ENCODE peak calls at places on chromosome 16, in seven cellular contexts. Z, J, K, M, C, U and Y are unnamed samples.

GRCh38 chr16:10728035-10728462 is 15.6 kb upstream of the NUBP1 start:
- DNase-seq in J (peak; percentile 42), M (no peak), Z (no peak), K (peak; percentile 45), U (no peak), C (no peak), Y (no peak)

GRCh38 chr16:88344411-88345030 is 38.2 kb upstream of the ZNF469 start:
- DNase-seq in M (no peak), Z (no peak), K (no peak), J (no peak), U (no peak), C (no peak), Y (no peak)

GRCh38 chr16:13153696-13154095 is 252.3 kb downstream of the SHISA9 start:
- DNase-seq in J (no peak), C (no peak), M (no peak), Z (no peak), K (no peak), U (no peak), Y (no peak)

GRCh38 chr16:66562409-66562808 is 3.8 kb upstream of the CMTM1 start:
- DNase-seq in J (no peak), U (no peak), Z (no peak), M (no peak), C (no peak), K (no peak), Y (no peak)

GRCh38 chr16:88541109-88541508 is 29.1 kb upstream of the ZC3H18 start:
- DNase-seq in M (no peak), Z (no peak), C (no peak), J (no peak), U (no peak), K (no peak), Y (no peak)

GRCh38 chr16:6232060-6232459 is 1100.6 kb upstream of the RBFOX1 start:
- DNase-seq in C (no peak), M (no peak), Z (no peak), J (no peak), U (no peak), K (no peak), Y (no peak)

GRCh38 chr16:83928341-83929055 is 24.5 kb upstream of the OSGIN1 start:
- DNase-seq in U (no peak), M (no peak), J (no peak), C (no peak), Z (no peak), K (no peak), Y (no peak)

GRCh38 chr16:17921357-17921978 is 415.1 kb downstream of the NPIPA8 start:
- DNase-seq in J (peak; percentile 69), Z (peak; percentile 48), U (no peak), C (no peak), M (no peak), K (no peak), Y (peak; percentile 28)

GRCh38 chr16:68643847-68644246 is 1.3 kb upstream of the CDH3 start:
- DNase-seq in J (no peak), U (no peak), C (no peak), M (no peak), Z (no peak), K (no peak), Y (no peak)

GRCh38 chr16:13122074-13122473 is 220.7 kb downstream of the SHISA9 start:
- DNase-seq in K (no peak), C (no peak), Z (no peak), J (no peak), U (no peak), M (no peak), Y (no peak)

GRCh38 chr16:88773812-88774291 is 11.2 kb downstream of the PIEZO1 start:
- DNase-seq in U (peak; percentile 79), K (no peak), Z (no peak), M (no peak), J (peak; percentile 64), C (no peak), Y (no peak)

GRCh38 chr16:78842950-78843349 is 743.5 kb downstream of the WWOX start:
- DNase-seq in J (no peak), K (no peak), M (no peak), Z (no peak), C (no peak), U (no peak), Y (no peak)

GRCh38 chr16:82824408-82824807 is 197.6 kb downstream of the CDH13 start:
- DNase-seq in C (no peak), Z (no peak), J (no peak), M (no peak), U (no peak), K (no peak), Y (no peak)

GRCh38 chr16:48136547-48137360 is 19.0 kb downstream of the ABCC12 start:
- DNase-seq in M (no peak), C (no peak), J (no peak), K (no peak), Z (no peak), U (peak; percentile 54), Y (no peak)

GRCh38 chr16:88417684-88418476 is 35.1 kb downstream of the ZNF469 start:
- DNase-seq in M (no peak), C (no peak), K (no peak), J (no peak), U (no peak), Z (no peak), Y (no peak)

GRCh38 chr16:72256398-72257048 is 84.6 kb upstream of the PMFBP1 start:
- DNase-seq in M (no peak), J (no peak), C (no peak), Z (no peak), K (no peak), U (no peak), Y (no peak)

GRCh38 chr16:81841709-81842108 is 62.6 kb downstream of the PLCG2 start:
- DNase-seq in M (peak; percentile 63), Z (no peak), K (no peak), J (no peak), C (no peak), U (no peak), Y (no peak)

GRCh38 chr16:78789556-78789955 is 690.1 kb downstream of the WWOX start:
- DNase-seq in U (no peak), C (no peak), J (no peak), K (no peak), Z (no peak), M (no peak), Y (no peak)

GRCh38 chr16:12426122-12426521 is 377.6 kb downstream of the CPPED1 start:
- DNase-seq in M (no peak), K (no peak), Z (no peak), U (no peak), J (no peak), C (no peak), Y (no peak)

GRCh38 chr16:55496509-55497145 is 12.2 kb upstream of the LPCAT2 start:
- DNase-seq in K (peak; percentile 86), C (no peak), J (no peak), M (no peak), U (no peak), Z (no peak), Y (no peak)

GRCh38 chr16:85481738-85482137 is 131.4 kb upstream of the GSE1 start:
- DNase-seq in J (no peak), M (no peak), Z (no peak), K (no peak), U (no peak), C (no peak), Y (no peak)

DNA sequence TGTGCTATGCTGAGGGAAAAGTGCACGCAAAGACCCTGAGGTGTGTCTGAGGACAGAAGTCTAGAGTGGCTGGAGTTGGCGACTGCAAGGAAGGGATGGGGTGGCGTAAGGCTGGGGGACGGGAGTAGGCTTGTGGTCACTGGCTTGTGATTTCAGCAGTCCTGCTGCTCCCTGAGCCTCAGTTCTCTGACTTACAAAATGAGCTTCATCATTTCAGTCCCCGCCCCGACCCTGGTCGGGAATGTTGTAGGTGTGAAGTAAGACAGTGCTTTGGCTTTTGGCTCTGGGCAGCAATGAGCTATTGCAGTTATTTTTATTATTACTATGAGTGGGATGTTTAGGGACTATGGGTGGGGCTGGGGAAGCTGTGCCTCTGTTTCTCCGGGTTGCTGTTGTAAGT is 8.6 kb downstream of the ADGRG1 start:
- DNase-seq in Z (no peak), M (no peak), J (no peak), U (no peak), K (no peak), C (no peak), Y (no peak)
- H3K4me1 ChIP-seq in Z (peaks cover 13% of the 10 kb centered on the region), M (no peaks in the 10 kb centered on the region), J (peaks cover 30% of the 10 kb centered on the region), U (peaks cover 82% of the 10 kb centered on the region), K (peaks cover 71% of the 10 kb centered on the region), C (no peaks in the 10 kb centered on the region), Y (no peaks in the 10 kb centered on the region)

GRCh38 chr16:86707171-86707570 is 128.8 kb downstream of the FOXL1 start:
- DNase-seq in J (no peak), Z (no peak), U (no peak), C (no peak), K (no peak), M (no peak), Y (no peak)

GRCh38 chr16:86709902-86710601 is 131.7 kb downstream of the FOXL1 start:
- DNase-seq in J (no peak), K (no peak), U (no peak), C (no peak), Z (no peak), M (no peak), Y (no peak)

GRCh38 chr16:86707581-86707980 is 129.2 kb downstream of the FOXL1 start:
- DNase-seq in C (no peak), J (no peak), K (no peak), M (no peak), U (no peak), Z (no peak), Y (no peak)

GRCh38 chr16:86709103-86709502 is 130.8 kb downstream of the FOXL1 start:
- DNase-seq in C (no peak), M (no peak), Z (no peak), U (no peak), K (no peak), J (no peak), Y (no peak)

DNA sequence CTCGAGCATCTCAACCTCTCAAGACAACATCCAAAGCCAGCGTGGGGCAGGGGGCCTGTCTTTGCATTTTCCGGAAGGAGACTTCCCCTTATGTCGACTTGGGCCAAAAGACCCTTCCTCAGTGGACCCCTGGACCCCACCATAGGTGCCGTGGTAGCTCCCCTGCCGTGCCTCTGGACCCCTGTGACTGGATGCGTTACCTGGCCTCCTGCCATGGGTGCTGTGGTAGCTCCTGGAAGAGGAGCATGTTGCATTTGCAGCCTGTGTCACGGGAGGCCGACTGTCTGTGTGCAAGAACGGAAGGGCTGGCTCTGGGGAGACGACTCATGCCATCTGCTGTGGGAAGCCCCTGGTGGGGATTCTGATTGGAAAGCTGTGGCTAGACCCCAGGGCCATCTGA is 130.1 kb downstream of the FOXL1 start:
- DNase-seq in M (no peak), K (no peak), Z (no peak), C (no peak), J (no peak), U (no peak), Y (no peak)
- H3K27me3 ChIP-seq in M (no peaks in the 10 kb centered on the region), K (peaks cover 85% of the 10 kb centered on the region), Z (peaks cover 15% of the 10 kb centered on the region), C (no peaks in the 10 kb centered on the region), J (no peaks in the 10 kb centered on the region), U (no peaks in the 10 kb centered on the region), Y (no peaks in the 10 kb centered on the region)

DNA sequence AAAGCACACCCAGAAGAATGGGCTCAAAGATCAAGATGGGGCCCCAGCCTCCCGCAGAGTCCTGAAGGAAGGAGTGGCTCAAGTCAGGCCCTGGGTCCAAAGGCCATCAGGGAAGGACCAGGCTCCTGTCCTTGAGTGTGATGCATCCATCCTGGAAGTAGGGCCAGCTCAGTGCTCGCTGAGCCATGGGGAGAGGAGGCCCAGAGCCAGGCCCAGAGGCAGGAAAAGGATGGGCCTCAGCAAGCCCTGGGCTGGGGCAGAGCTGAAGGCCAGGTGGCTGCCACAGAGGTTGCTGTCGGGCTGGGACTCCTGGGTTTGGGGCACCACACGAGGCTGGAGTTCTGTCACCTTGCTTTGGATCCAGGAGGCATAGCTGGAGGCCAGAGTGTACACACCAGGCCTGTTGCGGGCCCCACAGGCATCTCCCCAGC is 3.7 kb downstream of the PRSS8 start:
- DNase-seq in M (no peak), U (no peak), Z (no peak), K (no peak), J (peak; percentile 84), C (no peak), Y (no peak)
- H3K4me1 ChIP-seq in M (no peaks in the 10 kb centered on the region), U (peaks cover 13% of the 10 kb centered on the region), Z (peaks cover 29% of the 10 kb centered on the region), K (peaks cover 17% of the 10 kb centered on the region), J (peaks cover 63% of the 10 kb centered on the region), C (peaks cover 4% of the 10 kb centered on the region), Y (no peaks in the 10 kb centered on the region)

GRCh38 chr16:56645311-56645710 is 6.4 kb upstream of the MT1B start:
- DNase-seq in Z (no peak), M (no peak), C (no peak), K (no peak), U (no peak), J (no peak), Y (no peak)
- H3K27me3 ChIP-seq in Z (no peaks in the 10 kb centered on the region), M (peaks cover 5% of the 10 kb centered on the region), C (no peaks in the 10 kb centered on the region), K (peaks cover 90% of the 10 kb centered on the region), U (peaks cover 23% of the 10 kb centered on the region), J (peaks cover 57% of the 10 kb centered on the region), Y (no peaks in the 10 kb centered on the region)